ENCODE peak calls at places on chromosomes 2 and 18, in eight cellular contexts. Z, Q, I, V, X, J, N and S are unnamed samples.

GRCh38 chr2:190979906-190980629 is 33.9 kb downstream of the STAT1 start:
- DNase-seq in X (peak; percentile 86), J (peak; percentile 96), N (no peak), Z (no peak), V (no peak), I (no peak), Q (no peak), S (no peak)

GRCh38 chr18:31046916-31047315 is 4.4 kb upstream of the DSC3 start:
- DNase-seq in Q (no peak), X (no peak), Z (no peak), J (no peak), N (no peak), V (no peak), I (no peak), S (no peak)

GRCh38 chr2:197598450-197598849 is 76.9 kb downstream of the RFTN2 start:
- DNase-seq in X (no peak), N (no peak), J (no peak), Q (no peak), Z (no peak), V (no peak), I (no peak), S (no peak)

GRCh38 chr2:238728322-238729260 is 119.3 kb upstream of the TWIST2 start:
- DNase-seq in I (no peak), N (no peak), Z (no peak), X (no peak), V (no peak), J (peak; percentile 76), Q (no peak), S (no peak)

GRCh38 chr2:148670773-148671172 is 26.2 kb downstream of the EPC2 start:
- DNase-seq in I (no peak), J (peak; percentile 22), X (no peak), Q (no peak), N (no peak), V (no peak), Z (no peak), S (no peak)

GRCh38 chr18:77054606-77055428 is 77.8 kb downstream of the MBP start:
- DNase-seq in I (peak; percentile 10), V (peak; percentile 63), N (peak; percentile 85), X (peak; percentile 80), J (peak; percentile 93), Z (peak; percentile 89), Q (peak; percentile 86), S (peak; percentile 71)

GRCh38 chr2:191341436-191341835 is 96.2 kb downstream of the MYO1B start:
- DNase-seq in J (no peak), V (no peak), X (no peak), Q (no peak), I (no peak), N (no peak), Z (no peak), S (no peak)

GRCh38 chr18:60377778-60378469 is 5.3 kb upstream of the MC4R start:
- DNase-seq in J (no peak), N (no peak), Q (no peak), Z (no peak), V (no peak), X (no peak), I (no peak), S (no peak)

GRCh38 chr2:53490659-53491058 is 276.9 kb upstream of the CHAC2 start:
- DNase-seq in N (no peak), I (peak; percentile 13), Z (no peak), X (peak; percentile 47), J (peak; percentile 85), Q (no peak), V (no peak), S (no peak)

GRCh38 chr2:201257941-201258665 is 2.2 kb upstream of the CASP8 start:
- DNase-seq in X (peak; percentile 55), V (peak; percentile 85), Z (peak; percentile 82), N (peak; percentile 88), J (peak; percentile 79), I (peak; percentile 4), Q (peak; percentile 60), S (peak; percentile 57)

GRCh38 chr18:76437910-76438309 is 57.1 kb downstream of the ZNF516 start:
- DNase-seq in I (no peak), V (no peak), Z (no peak), X (no peak), Q (no peak), J (no peak), N (no peak), S (no peak)

GRCh38 chr2:134081238-134081637 is 172.6 kb upstream of the MGAT5 start:
- DNase-seq in J (no peak), N (no peak), Z (no peak), I (no peak), V (no peak), Q (no peak), X (no peak), S (no peak)

GRCh38 chr2:160068906-160069305 is 6.5 kb upstream of the PLA2R1 start:
- DNase-seq in I (no peak), V (no peak), Q (no peak), N (no peak), Z (no peak), J (no peak), X (no peak), S (no peak)

GRCh38 chr2:200862532-200863000 is 1.9 kb downstream of the CLK1 start:
- DNase-seq in N (peak; percentile 75), Q (peak; percentile 58), V (peak; percentile 17), Z (no peak), I (no peak), J (peak; percentile 88), X (no peak), S (peak; percentile 72)

GRCh38 chr2:113277474-113278072 is 1.1 kb downstream of the PAX8 start:
- DNase-seq in J (no peak), V (no peak), Q (peak; percentile 40), Z (no peak), I (no peak), N (no peak), X (no peak), S (no peak)

GRCh38 chr18:73408434-73408833 is 540.6 kb upstream of the NETO1 start:
- DNase-seq in J (peak; percentile 17), I (no peak), Q (no peak), N (no peak), Z (no peak), V (no peak), X (no peak), S (no peak)

GRCh38 chr2:8719528-8719927 is 37.7 kb downstream of the ID2 start:
- DNase-seq in Q (no peak), X (no peak), J (no peak), Z (no peak), I (no peak), V (no peak), N (no peak), S (no peak)

GRCh38 chr18:9997711-9998110 is 83.9 kb downstream of the VAPA start:
- DNase-seq in V (no peak), X (no peak), J (no peak), I (no peak), Z (no peak), Q (no peak), N (no peak), S (no peak)

GRCh38 chr2:28276807-28277206 is 115.9 kb upstream of the FOSL2 start:
- DNase-seq in V (no peak), N (no peak), I (no peak), J (peak; percentile 61), X (no peak), Z (no peak), Q (no peak), S (no peak)

GRCh38 chr18:55053976-55054375 is 94.7 kb upstream of the CCDC68 start:
- DNase-seq in Z (no peak), I (no peak), X (no peak), V (no peak), J (peak; percentile 2), Q (no peak), N (no peak), S (no peak)

GRCh38 chr2:58215429-58215828 is 25.7 kb downstream of the FANCL start:
- DNase-seq in V (no peak), I (no peak), X (no peak), Z (no peak), Q (no peak), J (peak; percentile 34), N (no peak), S (no peak)

GRCh38 chr2:198314559-198315153 is 510.3 kb downstream of the PLCL1 start:
- DNase-seq in J (peak; percentile 65), Q (no peak), X (peak; percentile 31), V (no peak), Z (no peak), I (no peak), N (no peak), S (no peak)

GRCh38 chr2:231752056-231752455 is 29.0 kb downstream of the PDE6D start:
- DNase-seq in J (no peak), X (no peak), I (no peak), Z (no peak), V (no peak), Q (no peak), N (no peak), S (no peak)

GRCh38 chr18:42038936-42039335 is 83.9 kb downstream of the PIK3C3 start:
- DNase-seq in N (no peak), J (peak; percentile 96), V (no peak), Z (no peak), Q (no peak), X (no peak), I (no peak), S (no peak)

GRCh38 chr2:218260742-218261423 is at the start of gene GPBAR1:
- DNase-seq in J (no peak), I (no peak), X (peak; percentile 43), N (no peak), Z (peak; percentile 79), Q (no peak), V (no peak), S (no peak)

GRCh38 chr2:207792244-207792785 is 22.6 kb upstream of the FZD5 start:
- DNase-seq in I (no peak), V (no peak), Q (peak; percentile 30), J (peak; percentile 66), X (no peak), N (no peak), Z (no peak), S (no peak)

GRCh38 chr2:17864676-17865075 is 13.8 kb upstream of the KCNS3 start:
- DNase-seq in J (no peak), N (no peak), V (no peak), I (no peak), Q (no peak), Z (no peak), X (no peak), S (no peak)

GRCh38 chr2:26848336-26849055 is 564 bp downstream of the DPYSL5 start:
- DNase-seq in Z (peak; percentile 76), Q (peak; percentile 59), N (peak; percentile 68), V (no peak), X (peak; percentile 79), I (no peak), J (no peak), S (no peak)

GRCh38 chr2:223529676-223530075 is 72.5 kb downstream of the SCG2 start:
- DNase-seq in Q (no peak), V (no peak), Z (no peak), N (no peak), J (no peak), I (no peak), X (no peak), S (no peak)

GRCh38 chr2:11866358-11867335 is 120.2 kb downstream of the LPIN1 start:
- DNase-seq in J (no peak), V (no peak), I (peak; percentile 86), Q (no peak), Z (no peak), N (no peak), X (no peak), S (no peak)

GRCh38 chr2:33605059-33605458 is 6.0 kb upstream of the FAM98A start:
- DNase-seq in Z (no peak), Q (no peak), V (no peak), N (no peak), J (no peak), X (no peak), I (no peak), S (no peak)

GRCh38 chr18:77001041-77001440 is 131.5 kb downstream of the MBP start:
- DNase-seq in I (no peak), N (no peak), J (no peak), V (no peak), Q (no peak), X (no peak), Z (peak; percentile 57), S (no peak)

GRCh38 chr2:191218292-191218898 is 26.8 kb upstream of the MYO1B start:
- DNase-seq in X (peak; percentile 39), N (peak; percentile 70), I (no peak), Q (peak; percentile 16), V (no peak), Z (no peak), J (peak; percentile 92), S (no peak)

GRCh38 chr2:225223301-225223700 is 176.2 kb upstream of the NYAP2 start:
- DNase-seq in Z (no peak), N (no peak), J (no peak), Q (no peak), I (no peak), V (no peak), X (no peak), S (no peak)